ENCODE peak calls at places on chromosome 20, in six cellular contexts. V is stimulated activated CD4-positive, alpha-beta T cell treated with anti-CD3 and anti-CD28 coated beads, Interleukin-4, amount 100 ng/mL, for 48 hours; F is GM12865; Q is upper lobe of left lung; G is activated effector memory CD4-positive, alpha-beta T cell treated with anti-CD3 and anti-CD28 coated beads, Interleukin-2, amount 50 U/mL, for 16 hours; U is epithelial cell of esophagus. O is an unnamed sample.

GRCh38 chr20:49140834-49141233 is 47.3 kb downstream of the STAU1 start:
- DNase-seq in V (no peak), F (no peak), Q (no peak), G (no peak), U (no peak), O (no peak)

GRCh38 chr20:25049261-25050060 is 8.5 kb downstream of the ACSS1 start:
- DNase-seq in V (no peak), F (no peak), Q (peak), G (peak), U (no peak), O (no peak)

GRCh38 chr20:6157345-6157744 is 34.5 kb upstream of the FERMT1 start:
- DNase-seq in V (no peak), F (peak), Q (no peak), G (no peak), U (peak), O (peak)

GRCh38 chr20:61784801-61785566 is 280.7 kb downstream of the TAF4 start:
- DNase-seq in V (no peak), F (no peak), Q (no peak), G (no peak), U (no peak), O (no peak)

GRCh38 chr20:51258582-51259175 is 235.8 kb upstream of the KCNG1 start:
- DNase-seq in V (no peak), F (no peak), Q (no peak), G (no peak), U (peak), O (no peak)

GRCh38 chr20:62679978-62680589 is 28.6 kb upstream of the NTSR1 start:
- DNase-seq in V (no peak), F (no peak), Q (no peak), G (no peak), U (no peak), O (no peak)

GRCh38 chr20:25867776-25868649 is 171.4 kb upstream of the ZNF337 start:
- DNase-seq in V (peak), F (peak), Q (peak), G (peak), U (peak), O (peak)

GRCh38 chr20:11350126-11351005 is 567.3 kb upstream of the BTBD3 start:
- DNase-seq in V (no peak), F (no peak), Q (peak), G (no peak), U (peak), O (peak)